ENCODE peak calls at places on chromosome 21, in five cellular contexts. U is activated T-cell treated with anti-CD3 and anti-CD28 coated beads for 1 hour, P is NCI-H774, J is hepatic stellate cell, K is NCI-H510A. O is an unnamed sample.

GRCh38 chr21:38277501-38278111 is 20.8 kb downstream of the KCNJ15 start:
- DNase-seq in U (no peak), P (no peak), J (peak), K (no peak), O (no peak)

GRCh38 chr21:32276671-32277070 is 2.2 kb downstream of the MIS18A start:
- DNase-seq in U (no peak), P (no peak), J (no peak), K (no peak), O (no peak)

GRCh38 chr21:37658994-37659458 is 257.2 kb downstream of the KCNJ6 start:
- DNase-seq in U (no peak), P (no peak), J (peak), K (no peak), O (no peak)

GRCh38 chr21:38800924-38801744 is 4.6 kb upstream of the ETS2 start:
- DNase-seq in U (no peak), P (no peak), J (no peak), K (no peak), O (no peak)

GRCh38 chr21:44911384-44912157 is 9.1 kb downstream of the ITGB2 start:
- DNase-seq in U (peak), P (peak), J (no peak), K (no peak), O (peak)

GRCh38 chr21:42343963-42344510 is 6.8 kb downstream of the TFF2 start:
- DNase-seq in U (no peak), P (no peak), J (no peak), K (no peak), O (no peak)

GRCh38 chr21:44601596-44602473 is 1.4 kb downstream of the KRTAP10-7 start:
- DNase-seq in U (no peak), P (no peak), J (no peak), K (no peak), O (no peak)

GRCh38 chr21:45747802-45748445 is 104.4 kb downstream of the PCBP3 start:
- DNase-seq in U (no peak), P (no peak), J (no peak), K (peak), O (no peak)

GRCh38 chr21:41605178-41605933 is 97.4 kb upstream of the TMPRSS2 start:
- DNase-seq in U (no peak), P (no peak), J (no peak), K (peak), O (peak)

GRCh38 chr21:9758141-9758540 is 763.2 kb upstream of the TPTE start:
- DNase-seq in U (no peak), P (no peak), J (no peak), K (no peak), O (no peak)

GRCh38 chr21:43968410-43969114 is 43.5 kb upstream of the TRAPPC10 start:
- DNase-seq in U (no peak), P (no peak), J (no peak), K (no peak), O (no peak)

GRCh38 chr21:38735807-38736206 is 69.9 kb upstream of the ETS2 start:
- DNase-seq in U (no peak), P (no peak), J (no peak), K (no peak), O (no peak)

GRCh38 chr21:39630191-39630591 is 17.5 kb downstream of the B3GALT5 start:
- DNase-seq in U (no peak), P (no peak), J (no peak), K (no peak), O (no peak)

GRCh38 chr21:46065215-46065992 is 32.5 kb upstream of the COL6A2 start:
- DNase-seq in U (no peak), P (no peak), J (peak), K (no peak), O (no peak)

GRCh38 chr21:42198949-42199348 is 20.0 kb upstream of the ABCG1 start:
- DNase-seq in U (no peak), P (no peak), J (no peak), K (no peak), O (no peak)

GRCh38 chr21:41107602-41108001 is 60.4 kb upstream of the BACE2 start:
- DNase-seq in U (no peak), P (no peak), J (no peak), K (no peak), O (no peak)

GRCh38 chr21:46661211-46661625 is 25.7 kb downstream of the PRMT2 start:
- DNase-seq in U (no peak), P (no peak), J (peak), K (no peak), O (peak)

GRCh38 chr21:17848228-17848627 is 29.1 kb upstream of the C21orf91 start:
- DNase-seq in U (no peak), P (no peak), J (peak), K (no peak), O (no peak)

GRCh38 chr21:35226302-35226701 is 177.2 kb upstream of the RUNX1 start:
- DNase-seq in U (no peak), P (no peak), J (no peak), K (no peak), O (no peak)

GRCh38 chr21:42668620-42669019 is 15.2 kb downstream of the PDE9A start:
- DNase-seq in U (no peak), P (no peak), J (no peak), K (no peak), O (no peak)

GRCh38 chr21:45373991-45374816 is 30.8 kb upstream of the COL18A1 start:
- DNase-seq in U (no peak), P (no peak), J (no peak), K (no peak), O (no peak)

GRCh38 chr21:14545906-14546480 is at the start of gene SAMSN1:
- DNase-seq in U (peak), P (no peak), J (no peak), K (no peak), O (no peak)

GRCh38 chr21:34276711-34277425 is 86.9 kb upstream of the KCNE2 start:
- DNase-seq in U (no peak), P (no peak), J (no peak), K (no peak), O (no peak)

GRCh38 chr21:35252831-35253230 is 203.7 kb upstream of the RUNX1 start:
- DNase-seq in U (no peak), P (no peak), J (no peak), K (no peak), O (no peak)

GRCh38 chr21:43909736-43910455 is 44.9 kb downstream of the AGPAT3 start:
- DNase-seq in U (no peak), P (no peak), J (no peak), K (no peak), O (no peak)

GRCh38 chr21:37166733-37167132 is 93.7 kb downstream of the TTC3 start:
- DNase-seq in U (no peak), P (no peak), J (no peak), K (no peak), O (no peak)

GRCh38 chr21:45450741-45451740 is 46.1 kb downstream of the COL18A1 start:
- DNase-seq in U (no peak), P (no peak), J (no peak), K (no peak), O (no peak)

GRCh38 chr21:44962481-44962966 is 22.7 kb downstream of the SLX9 start:
- DNase-seq in U (no peak), P (no peak), J (peak), K (no peak), O (no peak)

GRCh38 chr21:31946236-31946635 is 73.4 kb downstream of the HUNK start:
- DNase-seq in U (no peak), P (no peak), J (no peak), K (no peak), O (no peak)

GRCh38 chr21:37430184-37430821 is 63.7 kb downstream of the DYRK1A start:
- DNase-seq in U (no peak), P (no peak), J (no peak), K (no peak), O (no peak)

GRCh38 chr21:42513985-42514882 is 582 bp downstream of the SLC37A1 start:
- DNase-seq in U (peak), P (no peak), J (no peak), K (no peak), O (peak)

GRCh38 chr21:45889115-45889708 is 92.4 kb upstream of the COL6A1 start:
- DNase-seq in U (no peak), P (no peak), J (no peak), K (no peak), O (no peak)

GRCh38 chr21:45639206-45640000 is 4.1 kb upstream of the PCBP3 start:
- DNase-seq in U (no peak), P (no peak), J (no peak), K (no peak), O (no peak)

GRCh38 chr21:42160111-42160949 is 58.6 kb upstream of the ABCG1 start:
- DNase-seq in U (no peak), P (no peak), J (no peak), K (no peak), O (no peak)

GRCh38 chr21:40759061-40759460 is 87.9 kb downstream of the DSCAM start:
- DNase-seq in U (no peak), P (no peak), J (no peak), K (no peak), O (no peak)

GRCh38 chr21:44486302-44486701 is 31.0 kb downstream of the LRRC3 start:
- DNase-seq in U (no peak), P (no peak), J (no peak), K (no peak), O (no peak)

GRCh38 chr21:33433425-33434114 is 30.4 kb downstream of the IFNGR2 start:
- DNase-seq in U (no peak), P (no peak), J (no peak), K (no peak), O (no peak)

O was measured in NCI-H2029.